ENCODE peak calls at places on chromosome 18, in five cellular contexts. One of them, this sample, is unnamed.
A peak's percentile ranks its signal among the peaks of the same experiment; 100 is the strongest.

GRCh38 chr18:68693091-68693815 is 21.7 kb downstream of the TMX3 start:
- DNase-seq in left lung: peak; percentile 74
- DNase-seq in GM23248: no peak
- DNase-seq in PC-3: no peak
- DNase-seq in GM23338: no peak
- DNase-seq in this sample: no peak

GRCh38 chr18:42028232-42028832 is 73.3 kb downstream of the PIK3C3 start:
- DNase-seq in left lung: no peak
- DNase-seq in GM23248: peak; percentile 62
- DNase-seq in PC-3: peak; percentile 29
- DNase-seq in GM23338: peak; percentile 55
- DNase-seq in this sample: no peak

GRCh38 chr18:60066576-60066975 is 166.8 kb downstream of the PMAIP1 start:
- DNase-seq in left lung: no peak
- DNase-seq in GM23248: no peak
- DNase-seq in PC-3: no peak
- DNase-seq in GM23338: peak; percentile 8
- DNase-seq in this sample: no peak

GRCh38 chr18:78638889-78639596 is 340.6 kb upstream of the SALL3 start:
- DNase-seq in left lung: no peak
- DNase-seq in GM23248: no peak
- DNase-seq in PC-3: no peak
- DNase-seq in GM23338: no peak
- DNase-seq in this sample: no peak

GRCh38 chr18:79941473-79942119 is 9.9 kb downstream of the SLC66A2 start:
- DNase-seq in left lung: no peak
- DNase-seq in GM23248: no peak
- DNase-seq in PC-3: no peak
- DNase-seq in GM23338: no peak
- DNase-seq in this sample: no peak

GRCh38 chr18:44796505-44797198 is 116.0 kb downstream of the SETBP1 start:
- DNase-seq in left lung: no peak
- DNase-seq in GM23248: no peak
- DNase-seq in PC-3: no peak
- DNase-seq in GM23338: no peak
- DNase-seq in this sample: no peak

GRCh38 chr18:49638891-49639557 is 77.2 kb downstream of the LIPG start:
- DNase-seq in left lung: no peak
- DNase-seq in GM23248: no peak
- DNase-seq in PC-3: no peak
- DNase-seq in GM23338: no peak
- DNase-seq in this sample: no peak

GRCh38 chr18:51070545-51070944 is 40.5 kb downstream of the SMAD4 start:
- DNase-seq in left lung: no peak
- DNase-seq in GM23248: peak; percentile 87
- DNase-seq in PC-3: peak; percentile 48
- DNase-seq in GM23338: no peak
- DNase-seq in this sample: no peak

GRCh38 chr18:59902180-59902992 is 2.6 kb downstream of the PMAIP1 start:
- DNase-seq in left lung: no peak
- DNase-seq in GM23248: peak; percentile 80
- DNase-seq in PC-3: peak; percentile 87
- DNase-seq in GM23338: no peak
- DNase-seq in this sample: no peak

GRCh38 chr18:26056291-26056690 is 34.1 kb downstream of the SS18 start:
- DNase-seq in left lung: no peak
- DNase-seq in GM23248: peak; percentile 45
- DNase-seq in PC-3: no peak
- DNase-seq in GM23338: no peak
- DNase-seq in this sample: no peak

GRCh38 chr18:80244956-80245730 is 2.2 kb downstream of the PARD6G start:
- DNase-seq in left lung: no peak
- DNase-seq in GM23248: no peak
- DNase-seq in PC-3: no peak
- DNase-seq in GM23338: no peak
- DNase-seq in this sample: no peak

GRCh38 chr18:46756559-46757201 is at the start of gene ST8SIA5:
- DNase-seq in left lung: peak; percentile 76
- DNase-seq in GM23248: peak; percentile 18
- DNase-seq in PC-3: no peak
- DNase-seq in GM23338: peak; percentile 88
- DNase-seq in this sample: no peak

GRCh38 chr18:13474907-13475306 is 251.5 kb downstream of the FAM210A start:
- DNase-seq in left lung: no peak
- DNase-seq in GM23248: peak; percentile 28
- DNase-seq in PC-3: no peak
- DNase-seq in GM23338: no peak
- DNase-seq in this sample: no peak
- H3K4me3 ChIP-seq in left lung: no peak overlapping the region
- H3K4me3 ChIP-seq in GM23248: no peak overlapping the region
- H3K4me3 ChIP-seq in PC-3: no peak overlapping the region
- H3K4me3 ChIP-seq in GM23338: no peak overlapping the region
- H3K4me3 ChIP-seq in this sample: no peak overlapping the region

DNA sequence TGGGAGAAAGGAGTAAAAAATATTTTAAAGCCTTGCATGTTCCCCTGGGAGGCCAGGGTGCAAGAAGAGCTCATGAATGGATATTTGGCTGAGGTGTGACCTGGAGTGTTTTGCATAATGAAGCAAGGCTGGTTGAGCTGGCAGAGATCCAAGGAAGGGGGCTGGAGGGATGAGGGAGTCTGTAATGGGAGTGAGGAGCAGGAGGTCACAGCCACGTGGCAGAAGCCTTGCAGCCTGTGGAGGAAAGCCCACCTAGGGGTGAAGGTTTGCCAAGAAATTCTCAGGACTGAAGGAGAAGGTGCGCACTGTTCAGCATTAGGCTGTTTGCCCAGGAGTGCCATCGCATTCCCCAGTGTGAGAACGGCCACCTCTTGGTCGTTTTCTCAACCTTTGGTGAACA is 40.3 kb upstream of the ATP8B1 start:
- DNase-seq in left lung: no peak
- DNase-seq in GM23248: no peak
- DNase-seq in PC-3: no peak
- DNase-seq in GM23338: no peak
- DNase-seq in this sample: no peak
- H3K4me1 ChIP-seq in left lung: no peaks in the 10 kb centered on the region
- H3K4me1 ChIP-seq in GM23248: peaks cover 35% of the 10 kb centered on the region
- H3K4me1 ChIP-seq in PC-3: peaks cover 32% of the 10 kb centered on the region
- H3K4me1 ChIP-seq in GM23338: no peaks in the 10 kb centered on the region
- H3K4me1 ChIP-seq in this sample: no peaks in the 10 kb centered on the region

GRCh38 chr18:4107049-4107459 is 348.1 kb downstream of the DLGAP1 start:
- DNase-seq in left lung: no peak
- DNase-seq in GM23248: no peak
- DNase-seq in PC-3: no peak
- DNase-seq in GM23338: peak; percentile 61
- DNase-seq in this sample: no peak
- H3K4me3 ChIP-seq in left lung: no peak overlapping the region
- H3K4me3 ChIP-seq in GM23248: peak overlapping the region; percentile 8
- H3K4me3 ChIP-seq in PC-3: no peak overlapping the region
- H3K4me3 ChIP-seq in GM23338: no peak overlapping the region
- H3K4me3 ChIP-seq in this sample: no peak overlapping the region

GRCh38 chr18:31649894-31650719 is 34.3 kb downstream of the B4GALT6 start:
- DNase-seq in left lung: no peak
- DNase-seq in GM23248: no peak
- DNase-seq in PC-3: no peak
- DNase-seq in GM23338: no peak
- DNase-seq in this sample: no peak
- H3K4me1 ChIP-seq in left lung: no peaks in the 10 kb centered on the region
- H3K4me1 ChIP-seq in GM23248: peaks cover 14% of the 10 kb centered on the region
- H3K4me1 ChIP-seq in PC-3: peaks cover 44% of the 10 kb centered on the region
- H3K4me1 ChIP-seq in GM23338: peaks cover 45% of the 10 kb centered on the region
- H3K4me1 ChIP-seq in this sample: no peaks in the 10 kb centered on the region

GRCh38 chr18:13222371-13223281 is 4.1 kb downstream of the LDLRAD4 start:
- DNase-seq in left lung: peak; percentile 84
- DNase-seq in GM23248: peak; percentile 28
- DNase-seq in PC-3: peak; percentile 23
- DNase-seq in GM23338: no peak
- DNase-seq in this sample: no peak
- H3K4me3 ChIP-seq in left lung: no peak overlapping the region
- H3K4me3 ChIP-seq in GM23248: no peak overlapping the region
- H3K4me3 ChIP-seq in PC-3: no peak overlapping the region
- H3K4me3 ChIP-seq in GM23338: no peak overlapping the region
- H3K4me3 ChIP-seq in this sample: no peak overlapping the region